ENCODE peak calls at places on chromosomes 5 and 9, in nine cellular contexts. One of them, this sample, is unnamed.

GRCh38 chr9:37730256-37730655 is 23.3 kb upstream of the TRMT10B start:
- DNase-seq in heart left ventricle: no peak
- DNase-seq in prostate gland: no peak
- DNase-seq in Peyer's patch: no peak
- DNase-seq in GM12878: no peak
- DNase-seq in H1: no peak
- DNase-seq in H54: no peak
- DNase-seq in GM12891: no peak
- DNase-seq in IMR-90: peak; percentile 6
- DNase-seq in this sample: no peak

GRCh38 chr5:100108883-100109282 is 426.3 kb upstream of the FAM174A start:
- DNase-seq in H54: no peak
- DNase-seq in Peyer's patch: no peak
- DNase-seq in GM12891: no peak
- DNase-seq in IMR-90: no peak
- DNase-seq in prostate gland: no peak
- DNase-seq in GM12878: no peak
- DNase-seq in H1: no peak
- DNase-seq in heart left ventricle: no peak
- DNase-seq in this sample: no peak

GRCh38 chr5:116626945-116627679 is 52.5 kb upstream of the SEMA6A start:
- DNase-seq in GM12878: peak; percentile 48
- DNase-seq in GM12891: no peak
- DNase-seq in H1: no peak
- DNase-seq in Peyer's patch: no peak
- DNase-seq in prostate gland: no peak
- DNase-seq in IMR-90: no peak
- DNase-seq in heart left ventricle: no peak
- DNase-seq in H54: no peak
- DNase-seq in this sample: no peak

GRCh38 chr5:96942911-96943310 is 7.0 kb downstream of the LNPEP start:
- DNase-seq in prostate gland: no peak
- DNase-seq in GM12891: no peak
- DNase-seq in Peyer's patch: no peak
- DNase-seq in H1: no peak
- DNase-seq in H54: no peak
- DNase-seq in GM12878: no peak
- DNase-seq in IMR-90: peak; percentile 41
- DNase-seq in heart left ventricle: no peak
- DNase-seq in this sample: no peak

GRCh38 chr9:108053555-108054061 is 564.0 kb upstream of the KLF4 start:
- DNase-seq in H54: no peak
- DNase-seq in IMR-90: peak; percentile 80
- DNase-seq in GM12891: no peak
- DNase-seq in H1: no peak
- DNase-seq in Peyer's patch: peak; percentile 55
- DNase-seq in prostate gland: peak; percentile 88
- DNase-seq in heart left ventricle: peak; percentile 72
- DNase-seq in GM12878: no peak
- DNase-seq in this sample: no peak

GRCh38 chr9:107712390-107712789 is 222.8 kb upstream of the KLF4 start:
- DNase-seq in H1: no peak
- DNase-seq in Peyer's patch: no peak
- DNase-seq in GM12878: no peak
- DNase-seq in GM12891: no peak
- DNase-seq in prostate gland: no peak
- DNase-seq in H54: peak; percentile 88
- DNase-seq in heart left ventricle: no peak
- DNase-seq in IMR-90: peak; percentile 76
- DNase-seq in this sample: no peak

GRCh38 chr9:85432599-85432998 is 309.2 kb downstream of the AGTPBP1 start:
- DNase-seq in H54: no peak
- DNase-seq in IMR-90: no peak
- DNase-seq in prostate gland: no peak
- DNase-seq in Peyer's patch: no peak
- DNase-seq in GM12891: no peak
- DNase-seq in heart left ventricle: no peak
- DNase-seq in GM12878: no peak
- DNase-seq in H1: no peak
- DNase-seq in this sample: no peak

GRCh38 chr5:87347272-87347671 is 65.5 kb downstream of the CCNH start:
- DNase-seq in GM12878: no peak
- DNase-seq in IMR-90: peak; percentile 33
- DNase-seq in GM12891: no peak
- DNase-seq in prostate gland: no peak
- DNase-seq in Peyer's patch: no peak
- DNase-seq in H1: no peak
- DNase-seq in heart left ventricle: no peak
- DNase-seq in H54: no peak
- DNase-seq in this sample: no peak

GRCh38 chr5:131268758-131269370 is 5.0 kb downstream of the CDC42SE2 start:
- DNase-seq in Peyer's patch: no peak
- DNase-seq in prostate gland: no peak
- DNase-seq in H54: no peak
- DNase-seq in H1: no peak
- DNase-seq in IMR-90: peak; percentile 52
- DNase-seq in GM12891: no peak
- DNase-seq in heart left ventricle: no peak
- DNase-seq in GM12878: no peak
- DNase-seq in this sample: no peak

GRCh38 chr5:105581988-105582690 is 2019.5 kb upstream of the NUDT12 start:
- DNase-seq in GM12891: no peak
- DNase-seq in GM12878: no peak
- DNase-seq in H54: no peak
- DNase-seq in H1: no peak
- DNase-seq in Peyer's patch: no peak
- DNase-seq in heart left ventricle: no peak
- DNase-seq in prostate gland: no peak
- DNase-seq in IMR-90: no peak
- DNase-seq in this sample: no peak

GRCh38 chr5:24188196-24188595 is 456.6 kb downstream of the CDH10 start:
- DNase-seq in prostate gland: no peak
- DNase-seq in H1: no peak
- DNase-seq in IMR-90: no peak
- DNase-seq in GM12878: no peak
- DNase-seq in GM12891: no peak
- DNase-seq in heart left ventricle: no peak
- DNase-seq in H54: no peak
- DNase-seq in Peyer's patch: no peak
- DNase-seq in this sample: no peak

GRCh38 chr5:93581738-93582414 is 857 bp upstream of the NR2F1-AS1 start:
- DNase-seq in GM12878: no peak
- DNase-seq in H54: no peak
- DNase-seq in heart left ventricle: no peak
- DNase-seq in Peyer's patch: no peak
- DNase-seq in IMR-90: peak; percentile 81
- DNase-seq in prostate gland: no peak
- DNase-seq in H1: no peak
- DNase-seq in GM12891: no peak
- DNase-seq in this sample: peak; percentile 51

GRCh38 chr5:68533051-68533450 is 317.5 kb downstream of the PIK3R1 start:
- DNase-seq in GM12878: no peak
- DNase-seq in Peyer's patch: no peak
- DNase-seq in H1: no peak
- DNase-seq in GM12891: no peak
- DNase-seq in heart left ventricle: no peak
- DNase-seq in H54: no peak
- DNase-seq in prostate gland: no peak
- DNase-seq in IMR-90: no peak
- DNase-seq in this sample: no peak

GRCh38 chr9:131635285-131635684 is 90.0 kb downstream of the PRRT1B start:
- DNase-seq in H54: peak; percentile 43
- DNase-seq in GM12878: no peak
- DNase-seq in prostate gland: peak; percentile 89
- DNase-seq in GM12891: no peak
- DNase-seq in Peyer's patch: peak; percentile 84
- DNase-seq in H1: peak; percentile 39
- DNase-seq in heart left ventricle: peak; percentile 86
- DNase-seq in IMR-90: peak; percentile 99
- DNase-seq in this sample: peak; percentile 77
- TF ChIP-seq POLR2A in H54: no peak
- TF ChIP-seq POLR2A in GM12878: no peak
- TF ChIP-seq POLR2A in prostate gland: peak; percentile 87
- TF ChIP-seq POLR2A in GM12891: no peak
- TF ChIP-seq POLR2A in Peyer's patch: peak; percentile 16
- TF ChIP-seq POLR2A in H1: no peak
- TF ChIP-seq POLR2A in heart left ventricle: peak; percentile 42
- TF ChIP-seq POLR2A in IMR-90: peak; percentile 38
- TF ChIP-seq POLR2A in this sample: no peak

GRCh38 chr9:36470891-36471290 is 70.8 kb upstream of the RNF38 start:
- DNase-seq in H1: no peak
- DNase-seq in IMR-90: peak; percentile 71
- DNase-seq in GM12891: peak; percentile 63
- DNase-seq in GM12878: peak; percentile 67
- DNase-seq in Peyer's patch: peak; percentile 57
- DNase-seq in prostate gland: peak; percentile 37
- DNase-seq in heart left ventricle: peak; percentile 61
- DNase-seq in H54: no peak
- DNase-seq in this sample: peak; percentile 72
- TF ChIP-seq POLR2A in H1: no peak
- TF ChIP-seq POLR2A in IMR-90: no peak
- TF ChIP-seq POLR2A in GM12891: no peak
- TF ChIP-seq POLR2A in GM12878: peak; percentile 53
- TF ChIP-seq POLR2A in Peyer's patch: no peak
- TF ChIP-seq POLR2A in prostate gland: no peak
- TF ChIP-seq POLR2A in heart left ventricle: no peak
- TF ChIP-seq POLR2A in H54: no peak
- TF ChIP-seq POLR2A in this sample: no peak

DNA sequence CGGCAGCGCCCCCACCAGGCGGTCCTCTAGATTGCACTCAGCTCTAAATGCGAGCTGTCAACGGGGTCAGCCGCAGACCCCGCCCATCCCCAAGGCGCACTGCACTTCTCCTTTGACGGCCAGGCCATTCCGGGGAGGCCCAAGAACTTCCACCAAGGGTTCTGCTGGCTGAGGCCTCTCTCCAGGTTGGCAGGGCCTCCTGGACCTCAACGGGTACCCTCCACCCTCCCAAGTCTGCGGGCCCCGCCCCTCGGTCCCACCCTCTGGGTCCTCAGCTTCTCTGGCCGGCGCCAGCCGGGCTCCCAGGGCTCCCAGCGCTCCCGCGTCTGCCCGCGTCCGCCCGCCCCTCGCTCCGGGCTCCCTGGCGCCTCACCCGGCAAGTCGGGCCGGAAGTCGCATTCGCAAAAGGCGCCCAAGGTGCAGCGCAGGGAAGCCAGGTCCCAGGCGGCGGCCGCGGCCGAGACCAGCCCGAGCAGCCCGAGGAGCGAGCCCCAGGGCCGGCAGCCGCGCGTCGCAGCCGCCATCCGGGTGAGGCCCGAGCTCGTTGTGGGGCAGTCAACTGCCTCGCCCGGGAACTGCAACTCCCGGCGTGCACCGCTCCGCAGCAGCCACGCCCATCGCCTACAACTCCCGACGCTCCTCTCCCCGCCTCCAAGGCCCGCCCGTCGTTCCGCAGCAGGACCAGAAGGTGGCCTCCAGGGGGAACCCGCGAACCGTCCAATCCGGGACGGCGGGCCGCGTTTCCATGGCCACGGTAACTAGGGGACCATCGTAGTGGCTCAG is at the start of gene TOR2A:
- DNase-seq in GM12878: peak; percentile 81
- DNase-seq in GM12891: peak; percentile 98
- DNase-seq in Peyer's patch: peak; percentile 98
- DNase-seq in IMR-90: peak; percentile 95
- DNase-seq in H54: peak; percentile 99
- DNase-seq in heart left ventricle: peak; percentile 99
- DNase-seq in H1: peak; percentile 96
- DNase-seq in prostate gland: peak; percentile 96
- DNase-seq in this sample: peak; percentile 99
- TF ChIP-seq POLR2A in GM12878: peak; percentile 93
- TF ChIP-seq POLR2A in GM12891: no peak
- TF ChIP-seq POLR2A in Peyer's patch: peak; percentile 90
- TF ChIP-seq POLR2A in IMR-90: peak; percentile 73
- TF ChIP-seq POLR2A in H54: peak; percentile 84
- TF ChIP-seq POLR2A in heart left ventricle: peak; percentile 94
- TF ChIP-seq POLR2A in H1: no peak
- TF ChIP-seq POLR2A in prostate gland: peak; percentile 90
- TF ChIP-seq POLR2A in this sample: peak; percentile 91

DNA sequence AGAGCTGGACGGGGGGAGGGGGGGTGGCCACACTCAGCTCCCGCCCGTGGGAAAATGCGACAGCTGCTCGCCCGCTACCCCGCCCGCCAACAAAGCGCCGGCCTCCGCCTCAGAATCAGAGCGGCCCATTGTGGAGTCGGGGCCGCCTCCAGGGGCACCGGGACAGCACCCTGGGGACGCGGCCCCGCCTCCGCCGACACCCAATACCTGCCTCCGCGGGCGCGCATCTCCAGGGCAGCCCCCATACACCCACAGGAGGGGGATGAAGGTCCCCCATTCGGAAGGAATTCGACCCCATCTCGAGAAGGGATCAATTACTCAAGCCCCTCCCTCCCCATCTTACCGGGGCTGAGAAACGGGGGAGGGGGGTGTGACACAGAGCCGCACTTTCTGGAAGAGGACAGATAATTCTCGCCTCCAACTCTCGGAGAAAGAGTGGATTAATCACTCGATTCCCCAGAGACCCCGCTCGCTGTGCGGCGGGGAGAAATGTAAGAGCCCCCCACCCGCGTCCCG is 1.2 kb downstream of the NOTCH1 start:
- DNase-seq in H54: peak; percentile 76
- DNase-seq in H1: no peak
- DNase-seq in GM12891: peak; percentile 66
- DNase-seq in Peyer's patch: peak; percentile 84
- DNase-seq in GM12878: no peak
- DNase-seq in prostate gland: peak; percentile 71
- DNase-seq in heart left ventricle: peak; percentile 86
- DNase-seq in IMR-90: no peak
- DNase-seq in this sample: no peak
- TF ChIP-seq POLR2A in H54: no peak
- TF ChIP-seq POLR2A in H1: no peak
- TF ChIP-seq POLR2A in GM12891: no peak
- TF ChIP-seq POLR2A in Peyer's patch: no peak
- TF ChIP-seq POLR2A in GM12878: peak; percentile 48
- TF ChIP-seq POLR2A in prostate gland: peak; percentile 62
- TF ChIP-seq POLR2A in heart left ventricle: peak; percentile 25
- TF ChIP-seq POLR2A in IMR-90: no peak
- TF ChIP-seq POLR2A in this sample: no peak

GRCh38 chr9:35489313-35490154 is at the start of gene RUSC2:
- DNase-seq in prostate gland: peak; percentile 67
- DNase-seq in GM12891: peak; percentile 26
- DNase-seq in H54: no peak
- DNase-seq in GM12878: no peak
- DNase-seq in H1: peak; percentile 61
- DNase-seq in IMR-90: peak; percentile 90
- DNase-seq in Peyer's patch: peak; percentile 76
- DNase-seq in heart left ventricle: peak; percentile 91
- DNase-seq in this sample: peak; percentile 77
- TF ChIP-seq POLR2A in prostate gland: peak; percentile 67
- TF ChIP-seq POLR2A in GM12891: no peak
- TF ChIP-seq POLR2A in H54: peak; percentile 50
- TF ChIP-seq POLR2A in GM12878: no peak
- TF ChIP-seq POLR2A in H1: peak; percentile 84
- TF ChIP-seq POLR2A in IMR-90: peak; percentile 68
- TF ChIP-seq POLR2A in Peyer's patch: no peak
- TF ChIP-seq POLR2A in heart left ventricle: peak; percentile 79
- TF ChIP-seq POLR2A in this sample: no peak

GRCh38 chr9:91361294-91362201 is at the start of gene AUH:
- DNase-seq in prostate gland: peak; percentile 81
- DNase-seq in H1: peak; percentile 47
- DNase-seq in GM12878: peak; percentile 41
- DNase-seq in H54: peak; percentile 99
- DNase-seq in heart left ventricle: peak; percentile 88
- DNase-seq in Peyer's patch: peak; percentile 93
- DNase-seq in GM12891: peak; percentile 89
- DNase-seq in IMR-90: peak; percentile 67
- DNase-seq in this sample: peak; percentile 94
- TF ChIP-seq POLR2A in prostate gland: peak; percentile 87
- TF ChIP-seq POLR2A in H1: peak; percentile 67
- TF ChIP-seq POLR2A in GM12878: peak; percentile 88
- TF ChIP-seq POLR2A in H54: peak; percentile 73
- TF ChIP-seq POLR2A in heart left ventricle: peak; percentile 61
- TF ChIP-seq POLR2A in Peyer's patch: peak; percentile 55
- TF ChIP-seq POLR2A in GM12891: peak; percentile 55
- TF ChIP-seq POLR2A in IMR-90: peak; percentile 75
- TF ChIP-seq POLR2A in this sample: peak; percentile 66

GRCh38 chr9:109510506-109510905 is 12.4 kb upstream of the PTPN3 start:
- DNase-seq in GM12878: no peak
- DNase-seq in Peyer's patch: no peak
- DNase-seq in prostate gland: no peak
- DNase-seq in H54: no peak
- DNase-seq in GM12891: no peak
- DNase-seq in IMR-90: no peak
- DNase-seq in heart left ventricle: no peak
- DNase-seq in H1: no peak
- DNase-seq in this sample: no peak
- TF ChIP-seq POLR2A in GM12878: no peak
- TF ChIP-seq POLR2A in Peyer's patch: no peak
- TF ChIP-seq POLR2A in prostate gland: no peak
- TF ChIP-seq POLR2A in H54: no peak
- TF ChIP-seq POLR2A in GM12891: no peak
- TF ChIP-seq POLR2A in IMR-90: no peak
- TF ChIP-seq POLR2A in heart left ventricle: no peak
- TF ChIP-seq POLR2A in H1: no peak
- TF ChIP-seq POLR2A in this sample: no peak

This sample was measured in erythroblast.